ENCODE peak calls at places on chromosome 16, in four cellular contexts. B is thoracic aorta, K is hepatocyte, Y is AG10803. X is an unnamed sample.

GRCh38 chr16:58638148-58639036 is 8.8 kb upstream of the CNOT1 start:
- DNase-seq in B (no peak), K (peak), Y (peak), X (peak)

GRCh38 chr16:14368399-14368798 is 261.7 kb downstream of the PARN start:
- DNase-seq in B (no peak), K (no peak), Y (no peak), X (no peak)

GRCh38 chr16:53626161-53626560 is 77.5 kb downstream of the RPGRIP1L start:
- DNase-seq in B (no peak), K (no peak), Y (no peak), X (no peak)

GRCh38 chr16:4947722-4948503 is 10.2 kb upstream of the SEC14L5 start:
- DNase-seq in B (no peak), K (peak), Y (no peak), X (no peak)

GRCh38 chr16:67198238-67198734 is 645 bp upstream of the ELMO3 start:
- DNase-seq in B (no peak), K (no peak), Y (peak), X (no peak)

GRCh38 chr16:70158261-70158939 is 15.2 kb upstream of the CLEC18C start:
- DNase-seq in B (no peak), K (peak), Y (no peak), X (no peak)

GRCh38 chr16:30185683-30186421 is 2.5 kb downstream of the CORO1A start:
- DNase-seq in B (no peak), K (no peak), Y (no peak), X (peak)

GRCh38 chr16:88691924-88692560 is 5.7 kb upstream of the SNAI3 start:
- DNase-seq in B (no peak), K (no peak), Y (no peak), X (no peak)

GRCh38 chr16:13005836-13006235 is 104.4 kb downstream of the SHISA9 start:
- DNase-seq in B (no peak), K (no peak), Y (no peak), X (no peak)

GRCh38 chr16:85330694-85331188 is 218.5 kb upstream of the CIBAR2 start:
- DNase-seq in B (no peak), K (peak), Y (peak), X (no peak)

GRCh38 chr16:2063861-2064260 is 16.1 kb downstream of the TSC2 start:
- DNase-seq in B (no peak), K (no peak), Y (no peak), X (no peak)

GRCh38 chr16:86088816-86089215 is 189.9 kb downstream of the IRF8 start:
- DNase-seq in B (no peak), K (no peak), Y (no peak), X (no peak)

GRCh38 chr16:68825427-68825826 is 17.9 kb upstream of the TANGO6 start:
- DNase-seq in B (no peak), K (no peak), Y (no peak), X (no peak)

GRCh38 chr16:66988197-66988788 is at the start of gene CES4A:
- DNase-seq in B (no peak), K (peak), Y (peak), X (no peak)

GRCh38 chr16:964696-965395 is 5.9 kb downstream of the LMF1 start:
- DNase-seq in B (no peak), K (no peak), Y (no peak), X (no peak)

GRCh38 chr16:12305081-12305596 is 328.6 kb downstream of the SNX29 start:
- DNase-seq in B (no peak), K (no peak), Y (no peak), X (no peak)

GRCh38 chr16:25747160-25747758 is 55.5 kb downstream of the HS3ST4 start:
- DNase-seq in B (no peak), K (peak), Y (no peak), X (no peak)

GRCh38 chr16:12295395-12295794 is 318.9 kb downstream of the SNX29 start:
- DNase-seq in B (no peak), K (no peak), Y (no peak), X (no peak)

GRCh38 chr16:70685938-70686375 is at the start of gene MTSS2:
- DNase-seq in B (peak), K (peak), Y (peak), X (peak)

GRCh38 chr16:78822509-78822908 is 723.1 kb downstream of the WWOX start:
- DNase-seq in B (no peak), K (no peak), Y (no peak), X (no peak)

GRCh38 chr16:89918453-89919347 is at the start of gene MC1R:
- DNase-seq in B (no peak), K (peak), Y (no peak), X (no peak)

GRCh38 chr16:49543315-49543946 is 169.8 kb downstream of the C16orf78 start:
- DNase-seq in B (no peak), K (no peak), Y (no peak), X (no peak)
- H3K4me3 ChIP-seq in B (no peak), K (no peak), Y (no peak), X (no peak)

DNA sequence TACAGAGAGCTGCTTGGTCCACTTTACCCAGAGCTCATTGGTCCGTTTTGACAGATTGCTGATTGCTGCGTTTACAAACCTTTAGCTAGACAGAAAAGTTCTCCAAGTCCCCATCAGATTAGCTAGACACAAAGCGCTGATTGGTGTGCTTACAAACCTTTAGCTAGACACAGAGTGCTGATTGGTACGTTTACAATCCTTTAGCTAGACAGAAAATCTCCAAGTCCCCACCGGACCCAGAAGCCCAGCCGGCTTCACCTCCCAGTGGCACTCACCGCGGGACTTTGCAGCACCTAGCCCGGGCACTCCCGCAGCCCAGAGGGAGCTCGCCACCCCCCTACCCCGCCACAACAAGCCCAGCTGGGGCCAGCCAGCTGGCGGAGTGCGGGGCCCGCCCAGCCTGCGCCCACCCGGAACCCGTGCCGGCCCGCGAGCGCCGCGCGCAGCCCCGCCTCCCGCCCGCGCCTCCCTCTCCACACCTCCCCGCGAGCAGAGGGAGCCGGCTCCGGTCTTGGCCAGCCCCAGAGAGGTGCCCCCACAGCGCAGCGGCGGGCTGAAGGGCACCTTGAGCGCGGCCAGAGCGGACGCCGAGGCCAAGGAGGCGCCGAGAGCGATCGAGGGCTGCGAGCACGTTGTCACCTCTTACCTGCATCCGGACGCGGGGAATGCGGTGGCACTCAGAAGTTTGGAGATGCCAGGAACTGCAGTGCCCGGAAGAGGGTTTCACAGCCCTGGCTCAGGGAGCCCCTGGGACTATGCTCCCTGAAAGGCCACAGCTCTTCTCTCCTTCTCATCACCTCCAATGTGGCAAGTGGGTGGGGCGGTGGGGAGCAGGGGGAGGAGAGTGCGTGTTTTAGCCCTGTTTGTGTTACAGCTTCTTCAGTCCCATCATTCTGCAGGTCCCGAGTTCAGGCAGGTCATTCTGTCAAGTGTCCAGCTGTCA is 1504.5 kb downstream of the CDH11 start:
- DNase-seq in B (no peak), K (no peak), Y (no peak), X (no peak)
- H3K4me3 ChIP-seq in B (peak), K (no peak), Y (no peak), X (peak)

GRCh38 chr16:82138478-82139285 is 31.3 kb downstream of the MPHOSPH6 start:
- DNase-seq in B (no peak), K (no peak), Y (no peak), X (no peak)
- H3K4me3 ChIP-seq in B (no peak), K (no peak), Y (no peak), X (no peak)

GRCh38 chr16:11224894-11225676 is 30.9 kb downstream of the SOCS1 start:
- DNase-seq in B (no peak), K (no peak), Y (no peak), X (no peak)
- H3K4me3 ChIP-seq in B (peak), K (no peak), Y (no peak), X (no peak)

GRCh38 chr16:28292731-28293588 is 635 bp downstream of the SBK1 start:
- DNase-seq in B (no peak), K (peak), Y (no peak), X (no peak)
- H3K4me3 ChIP-seq in B (peak), K (peak), Y (peak), X (peak)

GRCh38 chr16:56608043-56608875 is at the start of gene MT2A:
- DNase-seq in B (peak), K (peak), Y (peak), X (peak)

GRCh38 chr16:56607675-56608042 is 725 bp upstream of the MT2A start:
- DNase-seq in B (no peak), K (no peak), Y (no peak), X (no peak)

GRCh38 chr16:56606071-56606687 is 2.2 kb upstream of the MT2A start:
- DNase-seq in B (no peak), K (peak), Y (no peak), X (peak)

GRCh38 chr16:56605475-56605874 is 2.9 kb upstream of the MT2A start:
- DNase-seq in B (no peak), K (no peak), Y (no peak), X (no peak)

DNA sequence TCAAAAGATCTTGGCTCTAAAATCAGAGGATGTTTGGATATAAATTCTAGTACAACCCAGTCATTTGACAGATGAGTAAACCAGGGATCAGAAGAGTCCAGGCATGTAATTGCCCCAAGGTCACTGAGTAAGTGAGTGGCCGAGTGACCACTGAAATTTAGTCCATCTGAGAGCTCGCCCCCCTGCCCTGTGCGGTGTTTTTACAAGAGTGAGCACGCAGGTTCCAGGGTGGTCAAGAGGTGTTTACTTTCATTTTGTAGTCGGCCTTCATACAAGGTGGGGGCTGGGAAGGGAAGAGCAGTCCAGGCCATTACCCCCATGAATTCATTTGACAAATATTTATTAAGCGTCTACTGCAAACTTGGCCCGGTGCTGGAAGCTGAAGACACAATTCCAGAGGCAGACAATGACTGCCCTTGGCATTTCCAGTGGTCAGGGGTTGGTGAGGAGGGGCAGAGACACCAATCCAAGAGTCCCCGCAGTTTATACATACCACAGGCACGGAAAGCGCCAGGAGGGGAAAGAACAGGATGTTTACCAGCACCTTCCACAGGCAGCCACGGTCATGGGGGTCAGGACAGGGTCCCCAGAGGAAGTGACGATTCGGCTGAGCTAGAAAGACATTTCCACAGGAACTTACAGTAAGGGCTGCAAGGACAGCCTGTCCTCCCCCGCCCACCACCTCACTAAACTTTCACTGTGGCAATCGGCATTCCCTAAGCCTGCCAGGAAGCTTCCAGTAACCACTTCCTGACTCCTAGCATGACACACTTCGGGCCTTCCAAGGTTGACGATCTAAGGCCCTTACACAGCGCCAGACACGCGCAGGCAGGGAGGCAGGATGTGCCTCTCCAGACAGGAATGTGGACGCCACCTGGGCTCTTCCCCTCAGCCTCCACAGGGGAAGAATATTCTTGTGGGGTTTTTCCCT is 1.4 kb upstream of the MT2A start:
- DNase-seq in B (peak), K (peak), Y (peak), X (peak)
- H3K4me3 ChIP-seq in B (peak), K (no peak), Y (peak), X (no peak)

GRCh38 chr16:3066440-3066748 is 954 bp downstream of the IL32 start:
- DNase-seq in B (no peak), K (no peak), Y (no peak), X (no peak)
- H3K4me3 ChIP-seq in B (peak), K (no peak), Y (peak), X (no peak)

GRCh38 chr16:31477220-31478216 is 5.4 kb upstream of the SLC5A2 start:
- DNase-seq in B (no peak), K (peak), Y (no peak), X (no peak)
- H3K4me3 ChIP-seq in B (peak), K (no peak), Y (no peak), X (no peak)

X was measured in uterus.